ENCODE peak calls at places on chromosomes 12 and 14, in seven cellular contexts. E is stomach, J is ELR, A is hypothalamus, Y is anterior cingulate cortex, Q is mesenteric fat pad, K is frontal cortex. F is an unnamed sample.

GRCh38 chr12:85448548-85449139 is 168.6 kb downstream of the ALX1 start:
- DNase-seq in Q (no peak), E (no peak), K (no peak), A (no peak), J (peak), Y (no peak), F (peak)

GRCh38 chr14:92646952-92647461 is 101.4 kb downstream of the LGMN start:
- DNase-seq in K (no peak), Y (no peak), J (peak), E (no peak), A (no peak), Q (no peak), F (no peak)

GRCh38 chr14:74620497-74620921 is 8.5 kb upstream of the LTBP2 start:
- DNase-seq in Q (no peak), E (no peak), K (no peak), J (peak), Y (no peak), A (no peak), F (no peak)

GRCh38 chr12:98424726-98425401 is 90.5 kb upstream of the TMPO start:
- DNase-seq in E (peak), K (peak), Y (no peak), J (peak), Q (no peak), A (peak), F (peak)

GRCh38 chr12:80692114-80692513 is 15.3 kb upstream of the MYF6 start:
- DNase-seq in Q (no peak), E (no peak), Y (no peak), K (no peak), J (no peak), A (no peak), F (no peak)

GRCh38 chr12:6069452-6070093 is 54.9 kb downstream of the VWF start:
- DNase-seq in A (no peak), Q (no peak), K (peak), E (no peak), J (peak), Y (no peak), F (no peak)

GRCh38 chr14:56422703-56423213 is 156.8 kb upstream of the TMEM260 start:
- DNase-seq in A (no peak), J (peak), E (peak), Q (no peak), Y (peak), K (peak), F (peak)

GRCh38 chr14:73625686-73626085 is 13.4 kb downstream of the ACOT6 start:
- DNase-seq in Y (no peak), J (no peak), E (no peak), K (no peak), A (no peak), Q (no peak), F (no peak)

GRCh38 chr12:54463034-54463433 is 10.4 kb downstream of the GTSF1 start:
- DNase-seq in K (no peak), A (no peak), Y (no peak), E (no peak), J (peak), Q (no peak), F (no peak)

GRCh38 chr12:98939350-98939749 is 294.3 kb downstream of the APAF1 start:
- DNase-seq in E (no peak), J (peak), Y (peak), K (no peak), Q (no peak), A (no peak), F (peak)

GRCh38 chr14:68020999-68021663 is 201.6 kb downstream of the RAD51B start:
- DNase-seq in Q (no peak), K (no peak), Y (no peak), A (no peak), J (no peak), E (no peak), F (no peak)

GRCh38 chr12:6533653-6534157 is 612 bp upstream of the GAPDH start:
- DNase-seq in Y (peak), Q (no peak), A (peak), E (peak), K (peak), J (peak), F (peak)

GRCh38 chr14:54040851-54041250 is 84.2 kb upstream of the BMP4 start:
- DNase-seq in K (no peak), E (no peak), A (no peak), J (peak), Q (no peak), Y (no peak), F (no peak)

GRCh38 chr14:105999361-106000028 is 473.1 kb downstream of the TMEM121 start:
- DNase-seq in A (no peak), Y (no peak), J (peak), E (peak), K (no peak), Q (no peak), F (no peak)

GRCh38 chr12:52616680-52617402 is 1.5 kb downstream of the KRT73 start:
- DNase-seq in J (no peak), K (no peak), Q (no peak), Y (no peak), E (no peak), A (no peak), F (no peak)

GRCh38 chr12:1083888-1084262 is 92.9 kb downstream of the ERC1 start:
- DNase-seq in Y (no peak), K (no peak), E (no peak), A (no peak), Q (no peak), J (peak), F (no peak)

GRCh38 chr14:23379331-23380196 is 2.7 kb downstream of the CMTM5 start:
- DNase-seq in K (peak), E (peak), A (no peak), Q (no peak), J (peak), Y (no peak), F (peak)

GRCh38 chr14:64646103-64646502 is 58.1 kb upstream of the PLEKHG3 start:
- DNase-seq in E (no peak), Q (no peak), Y (no peak), K (no peak), A (no peak), J (no peak), F (no peak)

GRCh38 chr14:67416085-67416484 is 4.1 kb upstream of the PLEK2 start:
- DNase-seq in K (no peak), E (no peak), J (no peak), Y (no peak), A (no peak), Q (no peak), F (no peak)

GRCh38 chr12:12745576-12746211 is 28.5 kb downstream of the CDKN1B start:
- DNase-seq in J (peak), E (no peak), Y (no peak), A (no peak), Q (no peak), K (no peak), F (no peak)

GRCh38 chr12:124240493-124240892 is 54.4 kb upstream of the RFLNA start:
- DNase-seq in Q (no peak), K (no peak), J (peak), Y (no peak), E (no peak), A (no peak), F (no peak)

F was measured in midbrain.